ENCODE peak calls at places on chromosomes 6 and 20, in eight cellular contexts. One of them, this sample, is unnamed.
A peak's percentile ranks its signal among the peaks of the same experiment; 100 is the strongest.

GRCh38 chr6:134020543-134020942 is 31.9 kb downstream of the SLC2A12 start:
- DNase-seq in fibroblast of mammary gland: no peak
- DNase-seq in left colon: no peak
- DNase-seq in A172: no peak
- DNase-seq in ecto neural progenitor cell: no peak
- DNase-seq in GM19239: no peak
- DNase-seq in right cardiac atrium: no peak
- DNase-seq in KG1: no peak
- DNase-seq in this sample: no peak

GRCh38 chr6:43669050-43669921 is 18.3 kb downstream of the MRPS18A start:
- DNase-seq in right cardiac atrium: peak; percentile 87
- DNase-seq in left colon: no peak
- DNase-seq in ecto neural progenitor cell: no peak
- DNase-seq in fibroblast of mammary gland: peak; percentile 77
- DNase-seq in GM19239: no peak
- DNase-seq in KG1: no peak
- DNase-seq in A172: no peak
- DNase-seq in this sample: no peak

GRCh38 chr20:19814241-19814640 is 56.2 kb downstream of the RIN2 start:
- DNase-seq in KG1: no peak
- DNase-seq in fibroblast of mammary gland: peak; percentile 60
- DNase-seq in left colon: no peak
- DNase-seq in ecto neural progenitor cell: no peak
- DNase-seq in A172: no peak
- DNase-seq in right cardiac atrium: no peak
- DNase-seq in GM19239: no peak
- DNase-seq in this sample: no peak

GRCh38 chr6:31479933-31480535 is 17.9 kb upstream of the MICB start:
- DNase-seq in KG1: no peak
- DNase-seq in GM19239: no peak
- DNase-seq in fibroblast of mammary gland: no peak
- DNase-seq in right cardiac atrium: no peak
- DNase-seq in left colon: no peak
- DNase-seq in ecto neural progenitor cell: no peak
- DNase-seq in A172: no peak
- DNase-seq in this sample: no peak

GRCh38 chr20:8851446-8851845 is 217.4 kb upstream of the PLCB4 start:
- DNase-seq in right cardiac atrium: no peak
- DNase-seq in left colon: no peak
- DNase-seq in ecto neural progenitor cell: no peak
- DNase-seq in KG1: no peak
- DNase-seq in A172: no peak
- DNase-seq in fibroblast of mammary gland: no peak
- DNase-seq in GM19239: no peak
- DNase-seq in this sample: no peak

GRCh38 chr6:12890171-12890790 is 173.7 kb downstream of the PHACTR1 start:
- DNase-seq in right cardiac atrium: no peak
- DNase-seq in GM19239: no peak
- DNase-seq in KG1: no peak
- DNase-seq in fibroblast of mammary gland: peak; percentile 3
- DNase-seq in ecto neural progenitor cell: no peak
- DNase-seq in A172: no peak
- DNase-seq in left colon: peak; percentile 14
- DNase-seq in this sample: peak; percentile 12

GRCh38 chr6:130467595-130467994 is 101.8 kb downstream of the TMEM200A start:
- DNase-seq in fibroblast of mammary gland: no peak
- DNase-seq in GM19239: no peak
- DNase-seq in ecto neural progenitor cell: no peak
- DNase-seq in A172: no peak
- DNase-seq in right cardiac atrium: no peak
- DNase-seq in KG1: no peak
- DNase-seq in left colon: no peak
- DNase-seq in this sample: no peak

GRCh38 chr6:48765352-48765961 is 654.5 kb upstream of the PTCHD4 start:
- DNase-seq in left colon: no peak
- DNase-seq in GM19239: no peak
- DNase-seq in KG1: no peak
- DNase-seq in right cardiac atrium: peak; percentile 12
- DNase-seq in A172: peak; percentile 64
- DNase-seq in ecto neural progenitor cell: peak; percentile 56
- DNase-seq in fibroblast of mammary gland: peak; percentile 80
- DNase-seq in this sample: peak; percentile 87

GRCh38 chr6:43723737-43724295 is 36.2 kb upstream of the MRPS18A start:
- DNase-seq in GM19239: peak; percentile 65
- DNase-seq in left colon: peak; percentile 90
- DNase-seq in right cardiac atrium: peak; percentile 67
- DNase-seq in ecto neural progenitor cell: peak; percentile 82
- DNase-seq in KG1: peak; percentile 45
- DNase-seq in A172: peak; percentile 72
- DNase-seq in fibroblast of mammary gland: peak; percentile 77
- DNase-seq in this sample: peak; percentile 83

GRCh38 chr6:156848533-156848932 is 71.4 kb downstream of the ARID1B start:
- DNase-seq in KG1: no peak
- DNase-seq in GM19239: no peak
- DNase-seq in A172: peak; percentile 11
- DNase-seq in fibroblast of mammary gland: peak; percentile 19
- DNase-seq in right cardiac atrium: peak; percentile 65
- DNase-seq in ecto neural progenitor cell: no peak
- DNase-seq in left colon: peak; percentile 20
- DNase-seq in this sample: peak; percentile 66

GRCh38 chr6:81906709-81907204 is 154.3 kb upstream of the TENT5A start:
- DNase-seq in ecto neural progenitor cell: no peak
- DNase-seq in right cardiac atrium: no peak
- DNase-seq in left colon: no peak
- DNase-seq in GM19239: no peak
- DNase-seq in fibroblast of mammary gland: no peak
- DNase-seq in A172: no peak
- DNase-seq in KG1: no peak
- DNase-seq in this sample: no peak

GRCh38 chr20:54204063-54204462 is 3.8 kb upstream of the PFDN4 start:
- DNase-seq in A172: no peak
- DNase-seq in right cardiac atrium: no peak
- DNase-seq in KG1: no peak
- DNase-seq in ecto neural progenitor cell: no peak
- DNase-seq in fibroblast of mammary gland: no peak
- DNase-seq in GM19239: no peak
- DNase-seq in left colon: no peak
- DNase-seq in this sample: no peak

GRCh38 chr6:35077006-35077712 is 64.0 kb downstream of the TCP11 start:
- DNase-seq in right cardiac atrium: no peak
- DNase-seq in A172: no peak
- DNase-seq in left colon: no peak
- DNase-seq in fibroblast of mammary gland: no peak
- DNase-seq in KG1: no peak
- DNase-seq in GM19239: no peak
- DNase-seq in ecto neural progenitor cell: no peak
- DNase-seq in this sample: no peak

GRCh38 chr20:63747622-63748355 is 8.2 kb downstream of the SLC2A4RG start:
- DNase-seq in fibroblast of mammary gland: no peak
- DNase-seq in A172: no peak
- DNase-seq in ecto neural progenitor cell: peak; percentile 43
- DNase-seq in right cardiac atrium: no peak
- DNase-seq in left colon: no peak
- DNase-seq in GM19239: no peak
- DNase-seq in KG1: no peak
- DNase-seq in this sample: no peak

GRCh38 chr6:3977875-3978711 is 100.8 kb downstream of the FAM217A start:
- DNase-seq in GM19239: peak; percentile 8
- DNase-seq in left colon: peak; percentile 13
- DNase-seq in A172: peak; percentile 70
- DNase-seq in fibroblast of mammary gland: peak; percentile 94
- DNase-seq in right cardiac atrium: no peak
- DNase-seq in KG1: peak; percentile 60
- DNase-seq in ecto neural progenitor cell: no peak
- DNase-seq in this sample: peak; percentile 98

GRCh38 chr6:139378882-139379341 is 4.5 kb upstream of the CITED2 start:
- DNase-seq in right cardiac atrium: no peak
- DNase-seq in left colon: no peak
- DNase-seq in GM19239: no peak
- DNase-seq in ecto neural progenitor cell: no peak
- DNase-seq in fibroblast of mammary gland: peak; percentile 46
- DNase-seq in A172: peak; percentile 71
- DNase-seq in KG1: no peak
- DNase-seq in this sample: peak; percentile 30

GRCh38 chr6:94736231-94736630 is 841.1 kb upstream of the MANEA start:
- DNase-seq in right cardiac atrium: no peak
- DNase-seq in ecto neural progenitor cell: no peak
- DNase-seq in KG1: no peak
- DNase-seq in left colon: no peak
- DNase-seq in fibroblast of mammary gland: no peak
- DNase-seq in GM19239: no peak
- DNase-seq in A172: no peak
- DNase-seq in this sample: peak; percentile 51

GRCh38 chr6:137845460-137845859 is 21.6 kb upstream of the TNFAIP3 start:
- DNase-seq in A172: no peak
- DNase-seq in GM19239: no peak
- DNase-seq in ecto neural progenitor cell: no peak
- DNase-seq in right cardiac atrium: no peak
- DNase-seq in left colon: no peak
- DNase-seq in fibroblast of mammary gland: no peak
- DNase-seq in KG1: no peak
- DNase-seq in this sample: peak; percentile 81

GRCh38 chr6:143747347-143747842 is 69.6 kb downstream of the PHACTR2 start:
- DNase-seq in A172: no peak
- DNase-seq in left colon: no peak
- DNase-seq in ecto neural progenitor cell: no peak
- DNase-seq in fibroblast of mammary gland: no peak
- DNase-seq in GM19239: no peak
- DNase-seq in KG1: no peak
- DNase-seq in right cardiac atrium: no peak
- DNase-seq in this sample: no peak

GRCh38 chr6:147561742-147562141 is 53.3 kb downstream of the SAMD5 start:
- DNase-seq in left colon: no peak
- DNase-seq in A172: no peak
- DNase-seq in fibroblast of mammary gland: no peak
- DNase-seq in KG1: no peak
- DNase-seq in ecto neural progenitor cell: no peak
- DNase-seq in right cardiac atrium: no peak
- DNase-seq in GM19239: no peak
- DNase-seq in this sample: no peak

GRCh38 chr6:170210651-170211403 is 80.1 kb downstream of the DLL1 start:
- DNase-seq in A172: no peak
- DNase-seq in fibroblast of mammary gland: no peak
- DNase-seq in KG1: no peak
- DNase-seq in GM19239: no peak
- DNase-seq in left colon: no peak
- DNase-seq in right cardiac atrium: no peak
- DNase-seq in ecto neural progenitor cell: peak; percentile 37
- DNase-seq in this sample: no peak

GRCh38 chr20:7926767-7927166 is 13.5 kb downstream of the HAO1 start:
- DNase-seq in left colon: no peak
- DNase-seq in GM19239: no peak
- DNase-seq in fibroblast of mammary gland: peak; percentile 55
- DNase-seq in right cardiac atrium: peak; percentile 17
- DNase-seq in A172: peak; percentile 14
- DNase-seq in KG1: no peak
- DNase-seq in ecto neural progenitor cell: no peak
- DNase-seq in this sample: peak; percentile 78

GRCh38 chr6:91506509-91506908 is 919.6 kb upstream of the MAP3K7 start:
- DNase-seq in ecto neural progenitor cell: no peak
- DNase-seq in A172: no peak
- DNase-seq in GM19239: no peak
- DNase-seq in fibroblast of mammary gland: no peak
- DNase-seq in KG1: no peak
- DNase-seq in right cardiac atrium: no peak
- DNase-seq in left colon: no peak
- DNase-seq in this sample: no peak

GRCh38 chr6:119312875-119313338 is 36.7 kb downstream of the MAN1A1 start:
- DNase-seq in right cardiac atrium: no peak
- DNase-seq in ecto neural progenitor cell: no peak
- DNase-seq in KG1: peak; percentile 54
- DNase-seq in GM19239: no peak
- DNase-seq in left colon: no peak
- DNase-seq in fibroblast of mammary gland: no peak
- DNase-seq in A172: no peak
- DNase-seq in this sample: no peak

GRCh38 chr20:57092112-57092899 is 174.1 kb downstream of the BMP7 start:
- DNase-seq in fibroblast of mammary gland: peak; percentile 36
- DNase-seq in ecto neural progenitor cell: peak; percentile 89
- DNase-seq in left colon: peak; percentile 60
- DNase-seq in right cardiac atrium: peak; percentile 56
- DNase-seq in A172: peak; percentile 61
- DNase-seq in GM19239: peak; percentile 61
- DNase-seq in KG1: peak; percentile 35
- DNase-seq in this sample: peak; percentile 58

GRCh38 chr20:58141971-58142842 is 86.2 kb downstream of the ANKRD60 start:
- DNase-seq in ecto neural progenitor cell: peak; percentile 23
- DNase-seq in right cardiac atrium: no peak
- DNase-seq in A172: no peak
- DNase-seq in KG1: no peak
- DNase-seq in GM19239: no peak
- DNase-seq in fibroblast of mammary gland: no peak
- DNase-seq in left colon: no peak
- DNase-seq in this sample: no peak

This sample was measured in choroid plexus epithelial cell.